ENCODE peak calls at places on chromosomes 2 and 18, in five cellular contexts. Q, G, Y, X and K are unnamed samples.
A peak's percentile ranks its signal among the peaks of the same experiment; 100 is the strongest.

GRCh38 chr18:3269241-3269640 is 7.3 kb downstream of the MYL12B start:
- DNase-seq in Q (peak; percentile 74), Y (no peak), G (no peak), X (no peak), K (no peak)

GRCh38 chr2:108586116-108586515 is 51.8 kb downstream of the LIMS1 start:
- DNase-seq in Y (no peak), G (no peak), X (no peak), Q (peak; percentile 70), K (no peak)

GRCh38 chr18:48996901-48997463 is 46.2 kb upstream of the SMAD7 start:
- DNase-seq in G (no peak), X (peak; percentile 81), Q (peak; percentile 95), Y (no peak), K (no peak)

GRCh38 chr2:190507135-190507534 is 27.4 kb downstream of the NEMP2 start:
- DNase-seq in Y (no peak), X (no peak), G (no peak), Q (no peak), K (no peak)

GRCh38 chr2:241788572-241788971 is 11.9 kb downstream of the GAL3ST2 start:
- DNase-seq in X (no peak), Y (no peak), Q (peak; percentile 26), G (no peak), K (no peak)

GRCh38 chr2:215931256-215931903 is 82.0 kb downstream of the MREG start:
- DNase-seq in Y (peak; percentile 56), X (peak; percentile 38), Q (peak; percentile 83), G (no peak), K (peak; percentile 9)

GRCh38 chr2:173271825-173272224 is 82.8 kb upstream of the CDCA7 start:
- DNase-seq in Y (no peak), Q (peak; percentile 23), G (no peak), X (no peak), K (no peak)

GRCh38 chr18:30142248-30142647 is 900.3 kb downstream of the DSC3 start:
- DNase-seq in Q (no peak), X (no peak), G (no peak), Y (no peak), K (no peak)

GRCh38 chr2:152861349-152861942 is 143.0 kb downstream of the ARL6IP6 start:
- DNase-seq in G (no peak), X (no peak), Y (no peak), Q (peak; percentile 52), K (no peak)

GRCh38 chr2:1769703-1770422 is 25.5 kb upstream of the PXDN start:
- DNase-seq in Y (peak; percentile 74), Q (peak; percentile 57), X (no peak), G (no peak), K (no peak)

GRCh38 chr2:75047189-75047812 is 88.9 kb downstream of the POLE4 start:
- DNase-seq in G (no peak), X (no peak), Y (no peak), Q (peak; percentile 69), K (no peak)

GRCh38 chr2:45691152-45691551 is 39.7 kb downstream of the PRKCE start:
- DNase-seq in Y (no peak), G (no peak), Q (no peak), X (no peak), K (no peak)

GRCh38 chr2:105383456-105383855 is 15.4 kb downstream of the FHL2 start:
- DNase-seq in X (no peak), Q (no peak), Y (no peak), G (no peak), K (no peak)
- H3K4me1 ChIP-seq in X (no peaks in the 10 kb centered on the region), Q (peaks cover 53% of the 10 kb centered on the region), Y (no peaks in the 10 kb centered on the region), G (peaks cover 43% of the 10 kb centered on the region), K (peaks cover 23% of the 10 kb centered on the region)

GRCh38 chr2:214315324-214315723 is 95.5 kb upstream of the VWC2L start:
- DNase-seq in G (no peak), Q (no peak), Y (no peak), X (no peak), K (no peak)
- H3K36me3 ChIP-seq in G (no peaks in the 10 kb centered on the region), Q (no peaks in the 10 kb centered on the region), Y (no peaks in the 10 kb centered on the region), X (no peaks in the 10 kb centered on the region), K (no peaks in the 10 kb centered on the region)

GRCh38 chr2:230410861-230411464 is 5.0 kb upstream of the SP100 start:
- DNase-seq in G (peak; percentile 76), Y (no peak), X (no peak), Q (no peak), K (no peak)
- H3K4me3 ChIP-seq in G (peak overlapping the region; percentile 51), Y (peak overlapping the region; percentile 92), X (peak overlapping the region; percentile 89), Q (peak overlapping the region; percentile 87), K (peak overlapping the region; percentile 74)

DNA sequence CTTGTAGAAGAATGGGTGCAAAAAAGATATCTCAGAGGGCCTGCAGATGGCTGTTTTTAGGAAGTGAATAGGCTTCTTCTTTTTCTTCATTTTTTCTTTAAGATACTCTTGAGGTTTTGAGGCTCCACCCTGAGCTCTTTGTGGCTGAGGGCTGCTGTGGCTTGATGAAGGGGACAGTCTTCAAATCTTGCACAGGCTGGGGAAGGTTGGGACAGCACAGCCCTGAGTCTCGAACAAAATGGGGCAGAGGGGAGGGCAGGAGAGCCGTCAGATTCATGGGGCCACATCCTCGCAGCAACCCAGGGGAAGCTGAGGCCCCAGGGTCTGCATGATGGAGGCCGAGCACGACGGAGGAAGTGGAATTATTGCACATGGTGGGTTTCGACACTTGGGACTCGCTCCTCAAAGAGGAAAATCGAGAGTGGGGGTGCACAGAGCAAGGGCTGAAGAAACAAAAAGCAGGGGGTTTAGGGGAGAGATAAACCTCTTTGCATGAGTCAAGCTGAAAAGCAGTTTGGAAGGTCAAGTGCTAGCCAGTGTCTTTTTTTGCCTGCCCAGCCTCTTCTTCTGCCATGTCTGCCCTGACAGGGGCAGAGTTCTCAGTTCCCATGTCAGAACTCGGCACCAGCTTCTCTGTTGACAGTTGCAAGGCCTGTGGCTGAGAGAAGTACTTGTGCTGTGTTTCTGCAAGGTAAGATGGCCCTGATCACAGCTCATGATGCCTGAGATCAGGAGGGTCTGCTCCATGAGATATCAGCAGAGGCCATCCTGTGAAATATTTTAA is 19.5 kb downstream of the INPP4A start:
- DNase-seq in Q (no peak), X (peak; percentile 50), Y (peak; percentile 75), G (no peak), K (no peak)
- H3K4me1 ChIP-seq in Q (peaks cover 15% of the 10 kb centered on the region), X (peaks cover 98% of the 10 kb centered on the region), Y (peaks cover 91% of the 10 kb centered on the region), G (peaks cover 100% of the 10 kb centered on the region), K (peaks cover 43% of the 10 kb centered on the region)

GRCh38 chr2:26184555-26185303 is 11.8 kb downstream of the GAREM2 start:
- DNase-seq in G (peak; percentile 98), Y (peak; percentile 91), Q (peak; percentile 95), X (peak; percentile 85), K (no peak)

GRCh38 chr2:26182887-26183630 is 10.2 kb downstream of the GAREM2 start:
- DNase-seq in G (no peak), Y (no peak), X (no peak), Q (no peak), K (no peak)

GRCh38 chr2:26185304-26185928 is 12.5 kb downstream of the GAREM2 start:
- DNase-seq in Y (no peak), X (no peak), G (no peak), Q (peak; percentile 44), K (no peak)

GRCh38 chr2:26182441-26182840 is 9.6 kb downstream of the GAREM2 start:
- DNase-seq in X (no peak), Y (no peak), G (no peak), Q (no peak), K (no peak)

GRCh38 chr2:26184086-26184485 is 11.2 kb downstream of the GAREM2 start:
- DNase-seq in X (no peak), G (no peak), Q (no peak), Y (no peak), K (no peak)
- H3K36me3 ChIP-seq in X (no peaks in the 10 kb centered on the region), G (no peaks in the 10 kb centered on the region), Q (no peaks in the 10 kb centered on the region), Y (no peaks in the 10 kb centered on the region), K (no peaks in the 10 kb centered on the region)

DNA sequence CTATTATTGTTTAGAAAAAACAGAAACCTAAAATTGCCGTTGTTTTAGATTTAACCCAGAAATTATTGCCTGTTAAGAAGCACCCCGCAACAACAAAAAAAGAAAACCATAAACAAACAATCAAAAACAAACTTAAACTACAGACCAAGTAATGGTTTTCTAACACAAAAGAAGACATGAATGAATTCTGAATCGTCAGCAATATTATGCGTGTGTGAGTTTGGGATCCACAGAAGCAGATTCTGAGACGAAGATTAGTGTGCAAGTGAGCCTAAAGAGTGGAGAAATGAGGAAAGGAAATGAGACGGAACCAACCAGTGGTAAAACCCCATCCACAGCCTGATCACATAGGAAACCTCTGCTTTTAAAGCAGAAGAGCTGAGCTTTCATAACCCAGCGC is 1514.9 kb upstream of the PIK3C3 start:
- DNase-seq in Y (no peak), G (no peak), Q (no peak), X (no peak), K (no peak)
- H3K4me3 ChIP-seq in Y (no peak overlapping the region), G (no peak overlapping the region), Q (no peak overlapping the region), X (no peak overlapping the region), K (no peak overlapping the region)

GRCh38 chr2:70111752-70112591 is 24.7 kb downstream of the PCBP1 start:
- DNase-seq in X (no peak), Q (peak; percentile 74), Y (no peak), G (peak; percentile 62), K (no peak)
- H3K4me1 ChIP-seq in X (peaks cover 65% of the 10 kb centered on the region), Q (peaks cover 31% of the 10 kb centered on the region), Y (peaks cover 79% of the 10 kb centered on the region), G (peaks cover 73% of the 10 kb centered on the region), K (peaks cover 41% of the 10 kb centered on the region)

GRCh38 chr2:110657721-110658305 is 20.1 kb downstream of the BUB1 start:
- DNase-seq in Q (no peak), Y (no peak), X (peak; percentile 12), G (no peak), K (no peak)
- H3K36me3 ChIP-seq in Q (peaks cover 7% of the 10 kb centered on the region), Y (peaks cover 3% of the 10 kb centered on the region), X (peaks cover 4% of the 10 kb centered on the region), G (no peaks in the 10 kb centered on the region), K (peaks cover 26% of the 10 kb centered on the region)

DNA sequence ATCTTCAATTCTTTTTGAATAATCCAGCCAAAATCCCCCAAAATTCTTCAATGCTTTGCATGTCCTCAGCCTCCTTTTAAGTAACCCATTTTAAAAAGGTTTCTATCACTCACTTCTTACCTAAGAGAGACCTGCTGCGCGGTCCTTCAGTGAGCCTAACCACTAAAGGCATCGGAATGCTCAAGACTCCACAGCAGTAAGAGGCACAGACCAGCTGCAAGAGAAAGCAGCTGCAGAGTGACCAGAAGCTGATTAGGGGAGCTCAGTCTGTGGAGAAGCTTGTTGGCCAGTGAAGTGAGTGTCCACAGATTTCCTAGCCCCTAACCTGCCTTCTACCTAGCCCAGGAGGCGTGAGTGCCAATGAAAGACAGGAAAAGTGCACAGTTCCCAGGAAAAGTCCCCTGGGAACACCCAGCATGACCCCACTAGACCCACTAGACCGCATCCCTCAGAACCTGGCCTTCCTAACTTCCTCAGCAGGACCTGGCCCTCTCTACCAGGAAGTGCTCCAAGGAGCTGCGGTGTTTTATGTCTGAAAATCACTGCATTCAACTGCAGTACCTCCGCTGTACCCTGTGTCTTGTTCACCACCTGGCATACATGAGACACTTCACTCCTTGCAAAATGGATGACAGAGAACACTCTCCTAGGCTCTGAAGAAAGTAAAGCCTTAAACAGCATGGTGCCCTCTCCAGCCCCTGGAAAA is 10.1 kb downstream of the MBOAT2 start:
- DNase-seq in Y (no peak), G (no peak), X (no peak), Q (no peak), K (no peak)
- H3K4me3 ChIP-seq in Y (no peak overlapping the region), G (no peak overlapping the region), X (no peak overlapping the region), Q (no peak overlapping the region), K (no peak overlapping the region)